ENCODE peak calls at places on chromosomes 1 and 21, in four cellular contexts. One of them, this sample, is unnamed.

GRCh38 chr1:246875041-246876026 is 56.4 kb downstream of the AHCTF1 start:
- DNase-seq in neural crest cell: no peak
- DNase-seq in HFFc6: peak
- DNase-seq in ovary: no peak
- DNase-seq in this sample: no peak

GRCh38 chr1:24201941-24202440 is 14.9 kb upstream of the IFNLR1 start:
- DNase-seq in neural crest cell: peak
- DNase-seq in HFFc6: peak
- DNase-seq in ovary: no peak
- DNase-seq in this sample: peak

GRCh38 chr21:42395910-42396625 is at the start of gene TMPRSS3:
- DNase-seq in neural crest cell: no peak
- DNase-seq in HFFc6: no peak
- DNase-seq in ovary: no peak
- DNase-seq in this sample: no peak

GRCh38 chr1:23101101-23101827 is 67.4 kb downstream of the LUZP1 start:
- DNase-seq in neural crest cell: no peak
- DNase-seq in HFFc6: peak
- DNase-seq in ovary: no peak
- DNase-seq in this sample: no peak

GRCh38 chr1:230157409-230158390 is 90.7 kb downstream of the GALNT2 start:
- DNase-seq in neural crest cell: no peak
- DNase-seq in HFFc6: no peak
- DNase-seq in ovary: no peak
- DNase-seq in this sample: no peak

GRCh38 chr1:65495137-65495536 is 74.7 kb downstream of the LEPR start:
- DNase-seq in neural crest cell: no peak
- DNase-seq in HFFc6: peak
- DNase-seq in ovary: no peak
- DNase-seq in this sample: no peak

GRCh38 chr21:28464988-28465387 is 527.7 kb downstream of the LTN1 start:
- DNase-seq in neural crest cell: no peak
- DNase-seq in HFFc6: no peak
- DNase-seq in ovary: no peak
- DNase-seq in this sample: no peak

GRCh38 chr1:186615332-186615731 is 64.9 kb downstream of the PTGS2 start:
- DNase-seq in neural crest cell: no peak
- DNase-seq in HFFc6: no peak
- DNase-seq in ovary: no peak
- DNase-seq in this sample: no peak

GRCh38 chr1:201916649-201917249 is 28.1 kb downstream of the SHISA4 start:
- DNase-seq in neural crest cell: no peak
- DNase-seq in HFFc6: peak
- DNase-seq in ovary: peak
- DNase-seq in this sample: no peak

GRCh38 chr1:201038537-201038936 is 15.0 kb upstream of the KIF21B start:
- DNase-seq in neural crest cell: no peak
- DNase-seq in HFFc6: no peak
- DNase-seq in ovary: no peak
- DNase-seq in this sample: peak

GRCh38 chr1:228334954-228335353 is 71.7 kb downstream of the TRIM11 start:
- DNase-seq in neural crest cell: no peak
- DNase-seq in HFFc6: no peak
- DNase-seq in ovary: no peak
- DNase-seq in this sample: no peak

GRCh38 chr1:7362947-7363346 is 408.1 kb upstream of the VAMP3 start:
- DNase-seq in neural crest cell: no peak
- DNase-seq in HFFc6: no peak
- DNase-seq in ovary: no peak
- DNase-seq in this sample: no peak

GRCh38 chr1:19901653-19902052 is 19.5 kb downstream of the OTUD3 start:
- DNase-seq in neural crest cell: no peak
- DNase-seq in HFFc6: no peak
- DNase-seq in ovary: no peak
- DNase-seq in this sample: no peak

GRCh38 chr1:40838045-40838979 is 23.9 kb downstream of the CITED4 start:
- DNase-seq in neural crest cell: no peak
- DNase-seq in HFFc6: no peak
- DNase-seq in ovary: no peak
- DNase-seq in this sample: no peak

GRCh38 chr1:171509191-171509590 is 23.9 kb downstream of the PRRC2C start:
- DNase-seq in neural crest cell: no peak
- DNase-seq in HFFc6: no peak
- DNase-seq in ovary: no peak
- DNase-seq in this sample: no peak

GRCh38 chr1:95369985-95370670 is 136.1 kb downstream of the RWDD3 start:
- DNase-seq in neural crest cell: no peak
- DNase-seq in HFFc6: no peak
- DNase-seq in ovary: no peak
- DNase-seq in this sample: no peak

GRCh38 chr1:76901158-76901767 is 34.0 kb downstream of the ST6GALNAC5 start:
- DNase-seq in neural crest cell: peak
- DNase-seq in HFFc6: peak
- DNase-seq in ovary: peak
- DNase-seq in this sample: peak

GRCh38 chr1:50095716-50096115 is 13.0 kb upstream of the ELAVL4 start:
- DNase-seq in neural crest cell: no peak
- DNase-seq in HFFc6: no peak
- DNase-seq in ovary: no peak
- DNase-seq in this sample: no peak

GRCh38 chr1:181139631-181140051 is 51.1 kb downstream of the IER5 start:
- DNase-seq in neural crest cell: no peak
- DNase-seq in HFFc6: peak
- DNase-seq in ovary: no peak
- DNase-seq in this sample: no peak

GRCh38 chr1:6961905-6962304 is 176.7 kb downstream of the CAMTA1 start:
- DNase-seq in neural crest cell: peak
- DNase-seq in HFFc6: no peak
- DNase-seq in ovary: no peak
- DNase-seq in this sample: no peak

GRCh38 chr1:167499657-167500056 is 18.7 kb downstream of the CD247 start:
- DNase-seq in neural crest cell: no peak
- DNase-seq in HFFc6: no peak
- DNase-seq in ovary: no peak
- DNase-seq in this sample: no peak

GRCh38 chr1:45767035-45767434 is 16.6 kb upstream of the IPP start:
- DNase-seq in neural crest cell: no peak
- DNase-seq in HFFc6: peak
- DNase-seq in ovary: no peak
- DNase-seq in this sample: no peak

GRCh38 chr21:32370971-32371766 is 21.6 kb downstream of the URB1 start:
- DNase-seq in neural crest cell: no peak
- DNase-seq in HFFc6: no peak
- DNase-seq in ovary: no peak
- DNase-seq in this sample: no peak

GRCh38 chr1:186930248-186930647 is 101.5 kb downstream of the PLA2G4A start:
- DNase-seq in neural crest cell: no peak
- DNase-seq in HFFc6: peak
- DNase-seq in ovary: no peak
- DNase-seq in this sample: no peak

GRCh38 chr1:43056981-43057391 is 98.3 kb upstream of the SLC2A1 start:
- DNase-seq in neural crest cell: no peak
- DNase-seq in HFFc6: peak
- DNase-seq in ovary: peak
- DNase-seq in this sample: no peak

GRCh38 chr1:229376521-229376920 is 33.7 kb upstream of the CCSAP start:
- DNase-seq in neural crest cell: no peak
- DNase-seq in HFFc6: no peak
- DNase-seq in ovary: no peak
- DNase-seq in this sample: no peak

GRCh38 chr1:10904396-10905358 is 107.8 kb upstream of the TARDBP start:
- DNase-seq in neural crest cell: no peak
- DNase-seq in HFFc6: no peak
- DNase-seq in ovary: peak
- DNase-seq in this sample: no peak

GRCh38 chr1:229171934-229172333 is 99.0 kb upstream of the RAB4A start:
- DNase-seq in neural crest cell: no peak
- DNase-seq in HFFc6: no peak
- DNase-seq in ovary: no peak
- DNase-seq in this sample: no peak

GRCh38 chr1:58896211-58897183 is 112.7 kb upstream of the JUN start:
- DNase-seq in neural crest cell: no peak
- DNase-seq in HFFc6: no peak
- DNase-seq in ovary: peak
- DNase-seq in this sample: no peak

GRCh38 chr1:75014250-75014649 is 119.9 kb upstream of the LHX8 start:
- DNase-seq in neural crest cell: no peak
- DNase-seq in HFFc6: no peak
- DNase-seq in ovary: no peak
- DNase-seq in this sample: no peak

GRCh38 chr1:33147997-33148314 is 33.9 kb downstream of the TRIM62 start:
- DNase-seq in neural crest cell: no peak
- DNase-seq in HFFc6: peak
- DNase-seq in ovary: no peak
- DNase-seq in this sample: no peak

GRCh38 chr21:34008618-34009017 is 64.8 kb upstream of the MRPS6 start:
- DNase-seq in neural crest cell: no peak
- DNase-seq in HFFc6: no peak
- DNase-seq in ovary: no peak
- DNase-seq in this sample: no peak

GRCh38 chr21:27060190-27060589 is 93.3 kb upstream of the ADAMTS5 start:
- DNase-seq in neural crest cell: no peak
- DNase-seq in HFFc6: no peak
- DNase-seq in ovary: no peak
- DNase-seq in this sample: no peak

GRCh38 chr1:12138196-12139183 is 28.3 kb upstream of the TNFRSF1B start:
- DNase-seq in neural crest cell: no peak
- DNase-seq in HFFc6: no peak
- DNase-seq in ovary: no peak
- DNase-seq in this sample: no peak

GRCh38 chr1:3471356-3472087 is 17.1 kb downstream of the ARHGEF16 start:
- DNase-seq in neural crest cell: peak
- DNase-seq in HFFc6: peak
- DNase-seq in ovary: peak
- DNase-seq in this sample: no peak

GRCh38 chr1:67838180-67838912 is 5.1 kb upstream of the GNG12 start:
- DNase-seq in neural crest cell: no peak
- DNase-seq in HFFc6: peak
- DNase-seq in ovary: peak
- DNase-seq in this sample: no peak

GRCh38 chr21:16492892-16493291 is 763.1 kb downstream of the USP25 start:
- DNase-seq in neural crest cell: no peak
- DNase-seq in HFFc6: no peak
- DNase-seq in ovary: no peak
- DNase-seq in this sample: no peak

GRCh38 chr1:70443739-70444138 is 32.7 kb downstream of the CTH start:
- DNase-seq in neural crest cell: no peak
- DNase-seq in HFFc6: no peak
- DNase-seq in ovary: no peak
- DNase-seq in this sample: no peak

DNA sequence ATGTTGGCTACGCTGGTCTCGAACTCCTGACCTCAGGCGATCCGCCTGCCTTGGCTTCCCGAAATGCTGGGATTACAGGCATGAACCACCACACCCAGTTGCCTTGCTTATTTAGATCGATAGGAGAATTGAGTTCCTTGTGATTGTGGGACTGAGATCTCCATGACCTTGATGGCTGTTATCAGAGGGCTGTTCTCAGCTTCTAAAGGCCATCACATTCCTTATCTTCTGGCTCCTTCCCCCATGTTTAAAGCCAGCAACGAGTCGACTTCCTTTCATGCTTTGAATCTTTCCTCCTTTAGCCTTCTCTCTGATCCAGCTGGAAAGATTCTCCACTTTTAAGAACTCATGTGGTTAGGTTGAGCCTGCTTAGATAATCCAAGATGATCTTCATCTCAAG is 38.0 kb downstream of the CTH start:
- DNase-seq in neural crest cell: no peak
- DNase-seq in HFFc6: no peak
- DNase-seq in ovary: no peak
- DNase-seq in this sample: no peak
- TF ChIP-seq CTCF in neural crest cell: no peak
- TF ChIP-seq CTCF in HFFc6: no peak
- TF ChIP-seq CTCF in ovary: no peak
- TF ChIP-seq CTCF in this sample: no peak

GRCh38 chr1:27306892-27307850 is 14.8 kb upstream of the TMEM222 start:
- DNase-seq in neural crest cell: no peak
- DNase-seq in HFFc6: no peak
- DNase-seq in ovary: no peak
- DNase-seq in this sample: no peak
- TF ChIP-seq CTCF in neural crest cell: peak
- TF ChIP-seq CTCF in HFFc6: peak
- TF ChIP-seq CTCF in ovary: no peak
- TF ChIP-seq CTCF in this sample: no peak

GRCh38 chr1:238710697-238711096 is 675.7 kb upstream of the CHRM3 start:
- DNase-seq in neural crest cell: no peak
- DNase-seq in HFFc6: no peak
- DNase-seq in ovary: no peak
- DNase-seq in this sample: no peak
- TF ChIP-seq CTCF in neural crest cell: no peak
- TF ChIP-seq CTCF in HFFc6: peak
- TF ChIP-seq CTCF in ovary: no peak
- TF ChIP-seq CTCF in this sample: no peak

GRCh38 chr1:118074101-118074500 is 110.9 kb downstream of the SPAG17 start:
- DNase-seq in neural crest cell: no peak
- DNase-seq in HFFc6: no peak
- DNase-seq in ovary: no peak
- DNase-seq in this sample: no peak

GRCh38 chr1:118081387-118081786 is 103.6 kb downstream of the SPAG17 start:
- DNase-seq in neural crest cell: no peak
- DNase-seq in HFFc6: no peak
- DNase-seq in ovary: no peak
- DNase-seq in this sample: no peak

GRCh38 chr1:118082984-118083383 is 102.0 kb downstream of the SPAG17 start:
- DNase-seq in neural crest cell: no peak
- DNase-seq in HFFc6: no peak
- DNase-seq in ovary: no peak
- DNase-seq in this sample: no peak

GRCh38 chr1:118075116-118075515 is 109.9 kb downstream of the SPAG17 start:
- DNase-seq in neural crest cell: no peak
- DNase-seq in HFFc6: no peak
- DNase-seq in ovary: no peak
- DNase-seq in this sample: no peak

GRCh38 chr1:118077331-118078055 is 107.5 kb downstream of the SPAG17 start:
- DNase-seq in neural crest cell: no peak
- DNase-seq in HFFc6: peak
- DNase-seq in ovary: no peak
- DNase-seq in this sample: no peak
- TF ChIP-seq CTCF in neural crest cell: peak
- TF ChIP-seq CTCF in HFFc6: peak
- TF ChIP-seq CTCF in ovary: no peak
- TF ChIP-seq CTCF in this sample: peak

GRCh38 chr1:155062702-155063411 is 683 bp upstream of the EFNA4 start:
- DNase-seq in neural crest cell: peak
- DNase-seq in HFFc6: no peak
- DNase-seq in ovary: no peak
- DNase-seq in this sample: peak

GRCh38 chr1:155060736-155061135 is 2.8 kb upstream of the EFNA4 start:
- DNase-seq in neural crest cell: no peak
- DNase-seq in HFFc6: no peak
- DNase-seq in ovary: no peak
- DNase-seq in this sample: no peak

GRCh38 chr1:155061381-155062150 is 2.0 kb upstream of the EFNA4 start:
- DNase-seq in neural crest cell: peak
- DNase-seq in HFFc6: peak
- DNase-seq in ovary: peak
- DNase-seq in this sample: peak

GRCh38 chr1:155063550-155064108 is at the start of gene EFNA4:
- DNase-seq in neural crest cell: peak
- DNase-seq in HFFc6: peak
- DNase-seq in ovary: peak
- DNase-seq in this sample: peak

GRCh38 chr1:155062151-155062686 is 1.3 kb upstream of the EFNA4 start:
- DNase-seq in neural crest cell: no peak
- DNase-seq in HFFc6: no peak
- DNase-seq in ovary: peak
- DNase-seq in this sample: no peak
- TF ChIP-seq CTCF in neural crest cell: no peak
- TF ChIP-seq CTCF in HFFc6: no peak
- TF ChIP-seq CTCF in ovary: no peak
- TF ChIP-seq CTCF in this sample: no peak